ENCODE peak calls at places on chromosomes 1 and 21, in eight cellular contexts. X, C, E, Y, Z, W, I and L are unnamed samples. For H3K4me1 and H3K9me3, the result is how much of the 10 kb centered on the place peaks cover.

GRCh38 chr1:20449736-20450311 is 36.2 kb downstream of the CAMK2N1 start:
- DNase-seq in X (peak), W (no peak), C (no peak), I (peak), Z (no peak), Y (no peak), E (no peak), L (no peak)

GRCh38 chr1:228902781-228903572 is 167.7 kb downstream of the RHOU start:
- DNase-seq in Z (peak), Y (peak), X (peak), E (peak), I (peak), C (peak), W (peak), L (peak)

GRCh38 chr1:20732588-20733360 is at the start of gene SH2D5:
- DNase-seq in W (peak), Y (peak), I (peak), E (peak), Z (peak), C (peak), X (peak), L (peak)

GRCh38 chr21:44985441-44986401 is 45.9 kb downstream of the SLX9 start:
- DNase-seq in Y (no peak), Z (no peak), C (no peak), I (no peak), X (no peak), W (no peak), E (peak), L (no peak)

GRCh38 chr1:18166929-18167328 is 59.3 kb downstream of the IGSF21 start:
- DNase-seq in W (no peak), C (no peak), X (no peak), E (no peak), I (no peak), Z (no peak), Y (no peak), L (no peak)

GRCh38 chr1:224786533-224787249 is 142.8 kb upstream of the DNAH14 start:
- DNase-seq in Y (no peak), Z (no peak), E (no peak), W (no peak), I (peak), C (no peak), X (peak), L (no peak)

GRCh38 chr1:180631197-180631765 is 541 bp upstream of the XPR1 start:
- DNase-seq in Z (no peak), C (no peak), W (no peak), X (no peak), I (no peak), E (no peak), Y (no peak), L (no peak)

GRCh38 chr1:31576201-31576669 is at the start of gene TINAGL1:
- DNase-seq in W (peak), E (peak), C (peak), Z (peak), I (no peak), X (peak), Y (peak), L (no peak)

GRCh38 chr1:165408518-165408917 is 36.4 kb downstream of the RXRG start:
- DNase-seq in E (no peak), Z (no peak), C (peak), W (no peak), X (peak), Y (no peak), I (peak), L (no peak)

GRCh38 chr1:165703648-165704047 is 5.3 kb upstream of the ALDH9A1 start:
- DNase-seq in I (no peak), C (peak), E (no peak), X (peak), Y (no peak), Z (no peak), W (no peak), L (no peak)

GRCh38 chr1:156191292-156191954 is 2.5 kb upstream of the SLC25A44 start:
- DNase-seq in I (no peak), E (no peak), Z (no peak), X (no peak), W (no peak), C (no peak), Y (no peak), L (no peak)

GRCh38 chr1:3598522-3599285 is 12.6 kb downstream of the MEGF6 start:
- DNase-seq in W (no peak), X (no peak), Z (no peak), I (no peak), Y (no peak), C (no peak), E (no peak), L (no peak)

GRCh38 chr1:223208164-223209075 is 65.4 kb upstream of the TLR5 start:
- DNase-seq in Y (no peak), W (no peak), I (no peak), Z (no peak), X (peak), C (peak), E (no peak), L (no peak)

GRCh38 chr1:100584761-100585745 is 47.1 kb downstream of the GPR88 start:
- DNase-seq in X (peak), E (no peak), I (peak), C (peak), Z (no peak), W (no peak), Y (no peak), L (no peak)

GRCh38 chr1:184387069-184387870 is 441 bp downstream of the C1orf21 start:
- DNase-seq in Y (peak), I (peak), X (peak), Z (peak), W (peak), E (peak), C (no peak), L (no peak)

GRCh38 chr1:95309031-95309459 is 75.0 kb downstream of the RWDD3 start:
- DNase-seq in I (peak), W (no peak), E (no peak), Y (no peak), Z (peak), X (peak), C (peak), L (no peak)

GRCh38 chr1:84398175-84398574 is at the start of gene DNASE2B:
- DNase-seq in Z (no peak), C (no peak), I (no peak), E (no peak), X (no peak), Y (no peak), W (no peak), L (no peak)

GRCh38 chr1:46166521-46167462 is 8.1 kb upstream of the TSPAN1 start:
- DNase-seq in X (no peak), Y (peak), W (no peak), E (no peak), C (no peak), I (peak), Z (no peak), L (peak)

GRCh38 chr1:232893481-232894313 is 56.7 kb upstream of the NTPCR start:
- DNase-seq in X (no peak), Z (no peak), W (no peak), C (no peak), I (peak), E (no peak), Y (no peak), L (no peak)

GRCh38 chr1:25099343-25099951 is 132.9 kb downstream of the SYF2 start:
- DNase-seq in X (no peak), W (no peak), Z (no peak), Y (peak), E (no peak), I (no peak), C (no peak), L (peak)

GRCh38 chr1:25568090-25568833 is 24.9 kb downstream of the LDLRAP1 start:
- DNase-seq in Y (no peak), Z (peak), I (peak), W (no peak), E (peak), X (peak), C (no peak), L (no peak)

GRCh38 chr1:1947493-1947892 is 28.4 kb upstream of the TMEM52 start:
- DNase-seq in W (no peak), Z (no peak), E (no peak), C (no peak), I (no peak), Y (no peak), X (no peak), L (no peak)

GRCh38 chr1:224880593-224881307 is 48.7 kb upstream of the DNAH14 start:
- DNase-seq in Z (no peak), X (no peak), E (no peak), I (peak), W (no peak), C (peak), Y (peak), L (no peak)

GRCh38 chr1:18486195-18486594 is 5.5 kb downstream of the KLHDC7A start:
- DNase-seq in W (no peak), Y (no peak), X (no peak), Z (no peak), I (no peak), E (no peak), C (no peak), L (no peak)

DNA sequence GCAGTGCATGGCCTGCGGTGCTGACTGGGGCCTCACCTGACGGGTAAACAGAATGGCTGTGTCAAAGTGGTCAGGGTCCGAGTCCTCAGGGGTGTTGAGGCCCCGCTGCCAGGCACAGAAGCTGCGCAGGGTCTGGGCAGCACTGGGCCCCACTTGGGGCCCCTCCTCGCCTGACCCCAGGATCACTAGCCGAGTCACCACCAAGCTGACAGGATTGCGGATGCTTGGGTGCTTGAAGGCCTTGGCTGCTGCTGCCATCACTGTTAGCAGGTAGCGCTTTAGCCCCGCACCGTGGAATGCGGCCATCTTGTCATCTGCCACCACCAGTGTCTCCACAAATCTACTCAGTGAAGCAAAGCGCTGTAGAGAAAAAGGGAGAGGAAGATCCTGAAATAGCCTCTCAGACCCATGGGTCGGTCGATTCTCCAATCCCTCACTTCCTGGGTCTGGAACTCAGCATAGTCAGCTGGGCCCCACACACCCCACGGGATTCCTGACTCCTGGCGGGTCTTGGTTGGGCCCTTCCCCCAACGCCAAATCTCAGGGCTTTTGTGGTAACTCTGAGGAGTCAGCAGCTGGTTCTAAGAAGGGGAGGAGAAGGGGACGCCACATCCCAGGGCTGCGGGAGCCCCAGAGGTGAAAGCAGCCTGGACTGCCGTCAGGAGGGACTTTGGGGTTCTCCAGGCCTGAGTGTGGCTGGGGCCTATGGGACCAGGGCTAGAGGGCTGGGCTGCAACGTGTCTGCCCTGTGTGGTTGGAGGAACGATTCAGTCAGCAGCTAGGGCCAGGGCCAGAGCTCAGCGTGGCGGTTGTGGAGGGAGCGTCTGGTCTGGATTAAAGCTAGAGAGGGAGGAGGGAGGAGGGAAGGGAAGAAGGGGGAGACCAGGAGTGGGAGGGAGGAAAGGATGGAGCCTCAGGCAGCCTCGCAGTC is 2.1 kb downstream of the ADAMTS4 start:
- DNase-seq in I (peak), Y (no peak), Z (no peak), X (no peak), C (no peak), E (no peak), W (no peak), L (no peak)
- H3K4me1 ChIP-seq in I (under half), Y (under half), Z (under half), X (under half), C (under half), E (under half), W (under half), L (under half)

DNA sequence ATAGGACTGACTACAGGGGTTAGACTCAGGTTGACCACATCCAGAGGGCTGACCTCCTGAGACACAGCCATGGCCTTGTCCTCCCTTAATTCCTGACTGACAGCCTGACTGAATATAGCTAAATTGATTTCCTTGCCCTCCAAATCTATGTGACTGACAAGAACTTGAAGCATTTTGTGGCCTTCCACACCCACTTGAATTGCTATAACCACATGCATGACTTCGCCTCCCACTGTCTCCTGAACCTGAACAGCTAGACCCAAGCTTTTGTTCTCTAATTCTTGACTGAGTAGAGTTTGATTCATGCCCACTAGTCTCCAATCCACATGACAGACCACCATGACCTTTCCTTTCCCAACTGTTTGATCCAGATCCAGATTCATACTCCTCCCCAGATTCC is 3.1 kb downstream of the FLG2 start:
- DNase-seq in W (no peak), X (no peak), Z (no peak), I (no peak), E (no peak), C (no peak), Y (no peak), L (no peak)
- H3K9me3 ChIP-seq in W (under half), X (under half), Z (under half), I (under half), E (under half), C (under half), Y (under half), L (under half)

GRCh38 chr1:54798206-54798605 is 2.9 kb downstream of the TTC22 start:
- DNase-seq in Y (peak), Z (no peak), I (no peak), W (no peak), E (no peak), C (no peak), X (no peak), L (no peak)
- H3K4me1 ChIP-seq in Y (under half), Z (under half), I (under half), W (half or more), E (under half), C (under half), X (half or more), L (under half)

DNA sequence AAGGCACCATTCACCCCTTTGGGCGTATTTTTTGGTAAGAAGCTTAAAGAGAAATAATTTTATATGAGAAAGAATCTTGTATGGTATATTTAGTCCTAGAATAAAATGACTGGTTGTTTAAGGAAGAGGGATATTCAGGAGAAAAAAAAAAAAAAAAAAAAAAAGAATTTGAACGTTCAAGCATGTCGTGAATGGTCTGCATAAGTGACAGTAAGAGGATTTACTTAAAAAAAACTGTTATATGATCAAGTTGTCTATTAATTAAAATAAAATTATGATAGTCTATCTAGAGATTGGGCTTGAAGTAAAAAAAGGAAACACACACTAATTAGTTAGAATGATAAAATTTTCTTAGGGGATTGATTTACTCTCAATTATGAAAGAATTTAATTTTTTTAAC is 11.7 kb upstream of the OR14I1 start:
- DNase-seq in Y (no peak), C (no peak), I (no peak), Z (no peak), W (no peak), E (no peak), X (no peak), L (no peak)
- H3K9me3 ChIP-seq in Y (under half), C (under half), I (under half), Z (under half), W (under half), E (under half), X (half or more), L (under half)

GRCh38 chr1:201891451-201892045 is 2.9 kb downstream of the SHISA4 start:
- DNase-seq in C (no peak), E (no peak), X (no peak), Z (no peak), Y (no peak), W (no peak), I (no peak), L (no peak)
- H3K4me1 ChIP-seq in C (under half), E (under half), X (under half), Z (under half), Y (under half), W (under half), I (under half), L (under half)

DNA sequence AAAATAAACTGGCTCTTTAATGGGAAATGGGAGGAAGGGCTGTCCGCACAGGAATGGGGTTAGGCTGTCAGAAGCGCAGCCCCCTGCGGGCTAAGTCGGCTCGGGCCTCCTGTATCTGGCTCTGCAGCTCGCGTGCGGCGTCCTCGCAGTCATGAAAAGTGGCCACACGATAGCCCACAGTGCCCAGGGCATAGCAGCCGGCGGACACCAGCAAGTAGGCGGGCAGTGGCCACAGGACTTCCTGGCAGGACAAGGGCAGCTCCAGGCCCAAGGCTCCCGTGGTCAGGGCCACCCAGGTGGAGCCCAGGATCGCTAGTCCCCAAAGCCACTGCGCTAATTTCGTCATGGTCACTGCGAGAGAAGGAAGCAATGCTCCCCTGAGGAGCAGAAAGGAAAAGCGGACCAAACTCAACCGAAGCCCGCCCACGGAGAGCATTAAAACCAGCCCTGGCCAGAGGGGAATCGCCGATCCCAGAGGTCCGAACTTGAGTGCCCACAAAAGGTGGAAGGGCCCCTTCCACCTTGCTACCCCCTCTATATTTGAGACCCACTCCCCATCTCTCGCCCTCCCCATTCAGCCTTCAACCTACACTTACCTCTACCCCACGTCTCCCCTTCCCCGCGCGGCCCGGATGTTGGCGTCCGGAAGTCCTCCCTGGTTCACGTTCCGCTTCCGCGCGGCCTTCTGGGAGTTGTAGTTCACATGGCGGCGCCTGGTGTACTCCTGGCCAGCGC is at the start of gene DPM3:
- DNase-seq in X (peak), W (peak), Y (peak), Z (peak), C (peak), I (peak), E (peak), L (peak)
- H3K9me3 ChIP-seq in X (under half), W (under half), Y (under half), Z (under half), C (under half), I (under half), E (under half), L (under half)

GRCh38 chr1:12613180-12613579 is 4.8 kb downstream of the DHRS3 start:
- DNase-seq in I (no peak), C (no peak), X (no peak), W (no peak), E (no peak), Z (no peak), Y (no peak), L (no peak)
- H3K4me1 ChIP-seq in I (under half), C (under half), X (under half), W (half or more), E (under half), Z (under half), Y (under half), L (under half)

GRCh38 chr1:73577206-73577605 is 620.8 kb downstream of the LRRIQ3 start:
- DNase-seq in Y (no peak), X (no peak), E (no peak), Z (no peak), C (no peak), I (no peak), W (no peak), L (no peak)

GRCh38 chr1:73576084-73576483 is 621.9 kb downstream of the LRRIQ3 start:
- DNase-seq in E (no peak), W (no peak), Z (no peak), C (no peak), I (no peak), Y (no peak), X (no peak), L (no peak)
- H3K9me3 ChIP-seq in E (under half), W (under half), Z (under half), C (under half), I (under half), Y (under half), X (under half), L (under half)

GRCh38 chr1:14951766-14952165 is 201.8 kb upstream of the TMEM51 start:
- DNase-seq in X (no peak), I (no peak), C (no peak), E (no peak), W (no peak), Y (no peak), Z (no peak), L (no peak)
- H3K4me1 ChIP-seq in X (under half), I (under half), C (under half), E (under half), W (under half), Y (under half), Z (under half), L (under half)